ENCODE peak calls at places on chromosomes 2 and 18, in eight cellular contexts. H is uterus, I is sigmoid colon, K is A549, M is GM12878, O is stomach, N is IMR-90, R is K562. W is an unnamed sample.

GRCh38 chr2:119491776-119492525 is 32.3 kb downstream of the SCTR start:
- DNase-seq in H (no peak), I (no peak), K (peak), M (no peak), O (peak), N (peak), R (no peak), W (peak)

GRCh38 chr2:52877703-52878102 is 889.9 kb upstream of the CHAC2 start:
- DNase-seq in H (no peak), I (no peak), K (peak), M (no peak), O (no peak), N (peak), R (no peak), W (no peak)

GRCh38 chr2:10525573-10526265 is 77.6 kb upstream of the ODC1 start:
- DNase-seq in H (no peak), I (peak), K (no peak), M (no peak), O (no peak), N (no peak), R (no peak), W (no peak)

GRCh38 chr2:119402645-119403560 is 28.8 kb upstream of the TMEM37 start:
- DNase-seq in H (no peak), I (no peak), K (no peak), M (no peak), O (peak), N (no peak), R (no peak), W (no peak)

GRCh38 chr2:45263147-45263546 is 253.9 kb upstream of the SIX2 start:
- DNase-seq in H (no peak), I (no peak), K (no peak), M (no peak), O (no peak), N (no peak), R (no peak), W (no peak)

GRCh38 chr2:241874277-241874925 is 4.9 kb downstream of the RTP5 start:
- DNase-seq in H (no peak), I (no peak), K (no peak), M (no peak), O (no peak), N (no peak), R (no peak), W (no peak)

GRCh38 chr2:157471078-157471477 is 27.2 kb upstream of the CYTIP start:
- DNase-seq in H (no peak), I (no peak), K (no peak), M (no peak), O (no peak), N (no peak), R (no peak), W (no peak)

GRCh38 chr18:46754661-46755292 is 2.1 kb downstream of the ST8SIA5 start:
- DNase-seq in H (no peak), I (no peak), K (no peak), M (no peak), O (no peak), N (no peak), R (no peak), W (no peak)

GRCh38 chr18:58168221-58168620 is 124.2 kb downstream of the NEDD4L start:
- DNase-seq in H (no peak), I (no peak), K (no peak), M (no peak), O (no peak), N (no peak), R (no peak), W (no peak)

GRCh38 chr2:152200562-152201465 is 25.3 kb upstream of the STAM2 start:
- DNase-seq in H (peak), I (peak), K (peak), M (no peak), O (peak), N (peak), R (peak), W (peak)

GRCh38 chr18:26252411-26252810 is 26.2 kb downstream of the TAF4B start:
- DNase-seq in H (no peak), I (no peak), K (no peak), M (no peak), O (no peak), N (no peak), R (no peak), W (no peak)

GRCh38 chr2:73426161-73426560 is 40.5 kb downstream of the ALMS1 start:
- DNase-seq in H (no peak), I (no peak), K (no peak), M (no peak), O (no peak), N (no peak), R (no peak), W (no peak)

GRCh38 chr2:120430501-120430830 is 84.5 kb downstream of the INHBB start:
- DNase-seq in H (no peak), I (peak), K (no peak), M (no peak), O (no peak), N (no peak), R (no peak), W (no peak)

DNA sequence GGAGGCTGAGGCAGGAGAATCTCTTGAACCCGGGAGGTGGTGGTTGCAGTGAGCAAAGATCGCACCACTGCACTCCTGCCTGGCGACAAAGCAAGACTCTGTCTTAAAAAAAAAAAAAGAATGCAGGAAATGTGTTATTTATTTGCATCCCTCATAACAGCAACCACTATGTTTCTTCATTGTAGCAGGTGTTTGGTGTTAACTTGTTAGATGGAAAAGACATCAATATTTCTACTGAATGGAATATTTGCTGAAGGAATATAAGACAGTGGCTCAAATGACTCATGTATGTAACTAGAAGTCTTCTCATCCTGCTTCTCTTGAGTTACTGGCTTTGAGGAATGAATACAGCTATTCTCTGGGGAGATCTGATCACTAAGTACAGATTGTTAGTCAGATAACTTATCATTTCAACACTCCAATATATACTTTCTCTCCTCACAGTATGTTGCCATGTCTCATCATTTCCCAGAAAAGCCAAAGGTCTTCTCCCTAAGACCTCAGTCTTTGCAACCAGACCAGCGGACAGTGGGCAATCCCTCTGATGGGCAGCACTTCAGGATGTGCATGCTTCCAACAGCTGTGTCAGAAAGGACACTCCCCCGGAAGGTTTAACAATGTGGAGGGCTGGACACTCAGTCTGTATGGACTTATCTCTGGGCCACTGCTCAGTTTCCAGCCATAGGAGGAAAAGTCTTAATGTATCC is 104.4 kb upstream of the STK17B start:
- DNase-seq in H (no peak), I (no peak), K (peak), M (no peak), O (no peak), N (peak), R (no peak), W (no peak)
- H3K27ac ChIP-seq in H (no peak), I (no peak), K (peak), M (peak), O (peak), N (peak), R (no peak), W (no peak)

GRCh38 chr18:56638232-56639093 is at the start of gene TXNL1:
- DNase-seq in H (peak), I (peak), K (peak), M (peak), O (peak), N (peak), R (peak), W (peak)
- TF ChIP-seq POLR2A in H (peak), I (peak), K (peak), M (peak), O (no peak), N (peak), R (peak), W (peak)

GRCh38 chr2:224883700-224884099 is 158.6 kb downstream of the DOCK10 start:
- DNase-seq in H (no peak), I (no peak), K (no peak), M (no peak), O (no peak), N (no peak), R (no peak), W (no peak)
- H3K27ac ChIP-seq in H (no peak), I (no peak), K (peak), M (no peak), O (no peak), N (no peak), R (no peak), W (no peak)

DNA sequence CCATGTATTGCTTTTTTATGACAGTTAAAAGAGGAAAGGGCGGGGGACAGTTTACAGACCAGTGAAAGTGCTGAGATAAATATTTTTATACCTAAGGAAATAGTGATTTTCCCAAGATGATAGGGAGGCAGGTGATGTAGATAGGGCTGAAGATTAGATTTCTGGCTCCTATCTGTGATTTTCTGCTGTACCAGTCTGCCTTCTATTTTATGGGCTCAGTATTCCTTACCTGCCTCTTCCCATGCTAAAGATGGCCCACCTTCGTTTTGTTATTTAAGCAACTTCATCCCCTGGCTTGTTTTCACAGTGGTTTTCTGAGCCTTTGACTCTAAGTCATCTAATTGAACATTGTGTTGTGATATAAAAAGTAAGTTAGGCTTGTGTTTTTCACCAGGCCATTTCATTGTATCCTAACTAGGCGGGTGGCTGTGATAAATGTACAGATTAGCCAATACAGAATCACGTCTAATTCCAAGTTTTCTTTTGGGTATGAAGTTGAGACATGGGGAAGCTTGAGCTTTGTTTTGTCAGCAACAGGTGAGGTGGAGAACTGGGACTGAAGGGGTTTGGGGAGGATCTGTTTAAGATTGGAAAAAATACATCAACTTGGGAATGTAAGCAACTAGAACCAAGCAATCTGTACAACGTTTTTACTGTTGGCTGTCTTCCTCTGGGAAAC is 5.2 kb downstream of the RPL37A start:
- DNase-seq in H (no peak), I (no peak), K (no peak), M (no peak), O (no peak), N (no peak), R (no peak), W (no peak)
- TF ChIP-seq POLR2A in H (no peak), I (no peak), K (no peak), M (no peak), O (no peak), N (peak), R (no peak), W (no peak)

DNA sequence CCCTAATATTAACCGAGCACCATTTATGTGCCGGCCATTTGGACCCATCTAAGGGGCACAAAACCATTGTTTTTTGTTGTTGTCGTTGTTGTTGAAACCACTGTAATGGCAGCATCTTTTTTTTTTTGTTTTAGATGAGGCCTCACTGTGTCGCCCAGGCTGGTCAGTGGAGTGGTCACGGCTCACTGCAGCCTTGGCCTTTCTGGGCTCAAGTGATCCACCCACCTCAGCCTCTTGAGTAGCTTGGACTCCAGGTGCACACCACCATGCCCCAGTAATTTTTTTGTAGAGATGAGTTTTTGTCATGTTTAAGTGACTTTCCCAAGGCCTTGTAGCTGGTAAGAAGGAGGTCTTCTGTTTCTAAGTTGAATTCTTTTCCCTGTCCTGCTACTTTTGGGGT is 33.0 kb downstream of the ASAP2 start:
- DNase-seq in H (no peak), I (no peak), K (no peak), M (no peak), O (no peak), N (no peak), R (no peak), W (no peak)
- H3K27ac ChIP-seq in H (peak), I (no peak), K (no peak), M (no peak), O (peak), N (no peak), R (no peak), W (no peak)